ENCODE peak calls at places on chromosomes 3 and 15, in five cellular contexts. U is heart right ventricle; V is OCI-LY7; O is Jurkat, Clone E6-1; D is CD8-positive, alpha-beta memory T cell. S is an unnamed sample.

GRCh38 chr3:39000008-39000450 is 51.7 kb downstream of the SCN11A start:
- DNase-seq in D (no peak), U (no peak), O (peak), V (peak), S (no peak)

GRCh38 chr3:98613616-98614015 is 20.2 kb upstream of the CPOX start:
- DNase-seq in V (no peak), O (no peak), D (no peak), U (no peak), S (no peak)

GRCh38 chr3:16480861-16481569 is 32.5 kb downstream of the RFTN1 start:
- DNase-seq in O (no peak), U (no peak), V (peak), D (no peak), S (no peak)

GRCh38 chr15:100731259-100732156 is 129.1 kb downstream of the ASB7 start:
- DNase-seq in D (no peak), U (no peak), V (no peak), O (no peak), S (peak)

GRCh38 chr15:33453761-33454160 is 143.0 kb downstream of the RYR3 start:
- DNase-seq in D (no peak), O (no peak), V (no peak), U (no peak), S (no peak)

GRCh38 chr15:67142142-67143092 is 77.0 kb downstream of the SMAD3 start:
- DNase-seq in V (no peak), O (no peak), U (no peak), D (no peak), S (no peak)

GRCh38 chr3:175672119-175672689 is 813.1 kb downstream of the NAALADL2 start:
- DNase-seq in D (no peak), U (no peak), O (no peak), V (no peak), S (no peak)

GRCh38 chr15:77029166-77030041 is 34.5 kb downstream of the PSTPIP1 start:
- DNase-seq in V (no peak), U (no peak), D (peak), O (no peak), S (peak)

GRCh38 chr3:81554348-81554747 is 207.1 kb downstream of the GBE1 start:
- DNase-seq in O (peak), V (no peak), D (no peak), U (no peak), S (no peak)

GRCh38 chr15:27679621-27680521 is 419.2 kb downstream of the OCA2 start:
- DNase-seq in D (no peak), V (no peak), O (no peak), U (no peak), S (no peak)

GRCh38 chr3:116561529-116561928 is 116.2 kb upstream of the LSAMP start:
- DNase-seq in O (no peak), D (no peak), V (no peak), U (no peak), S (no peak)

GRCh38 chr3:192449036-192449435 is 278.3 kb downstream of the FGF12 start:
- DNase-seq in V (no peak), D (no peak), O (no peak), U (no peak), S (no peak)

GRCh38 chr3:177451940-177452484 is 254.7 kb upstream of the TBL1XR1 start:
- DNase-seq in D (no peak), V (no peak), O (no peak), U (no peak), S (no peak)

GRCh38 chr3:115321396-115321795 is 174.3 kb upstream of the ZBTB20 start:
- DNase-seq in U (no peak), O (no peak), V (no peak), D (no peak), S (no peak)

GRCh38 chr3:121414924-121415323 is 130.9 kb downstream of the POLQ start:
- DNase-seq in U (no peak), O (no peak), D (no peak), V (no peak), S (no peak)

GRCh38 chr15:98513428-98513991 is 134.8 kb upstream of the IGF1R start:
- DNase-seq in D (no peak), O (no peak), V (no peak), U (no peak), S (no peak)

GRCh38 chr3:43249405-43249804 is 36.9 kb upstream of the SNRK start:
- DNase-seq in V (no peak), D (no peak), U (no peak), O (no peak), S (no peak)

GRCh38 chr3:186102687-186103086 is 6.2 kb downstream of the ETV5 start:
- DNase-seq in D (no peak), O (no peak), V (no peak), U (no peak), S (peak)

GRCh38 chr15:70826634-70827033 is 27.3 kb downstream of the LARP6 start:
- DNase-seq in D (no peak), V (no peak), O (peak), U (no peak), S (no peak)

GRCh38 chr3:36525115-36525711 is 144.9 kb downstream of the STAC start:
- DNase-seq in U (no peak), O (no peak), V (no peak), D (no peak), S (no peak)

GRCh38 chr3:190512666-190513065 is 1.2 kb upstream of the IL1RAP start:
- DNase-seq in O (no peak), V (peak), D (no peak), U (no peak), S (no peak)

GRCh38 chr3:51727500-51727899 is 20.6 kb downstream of the GRM2 start:
- DNase-seq in U (no peak), O (no peak), V (no peak), D (no peak), S (no peak)

GRCh38 chr3:59027607-59028006 is 22.2 kb downstream of the CFAP20DC start:
- DNase-seq in O (peak), U (no peak), V (no peak), D (no peak), S (no peak)

GRCh38 chr15:41932939-41933725 is 39.2 kb downstream of the EHD4 start:
- DNase-seq in V (no peak), O (no peak), D (no peak), U (no peak), S (no peak)

GRCh38 chr3:170725285-170725731 is 139.4 kb upstream of the SLC7A14 start:
- DNase-seq in U (no peak), D (no peak), V (no peak), O (no peak), S (no peak)

GRCh38 chr15:74036271-74037170 is 42.0 kb downstream of the PML start:
- DNase-seq in O (no peak), D (no peak), V (peak), U (peak), S (no peak)

GRCh38 chr3:133895208-133896001 is at the start of gene RAB6B:
- DNase-seq in D (no peak), V (no peak), U (peak), O (peak), S (peak)

GRCh38 chr3:149471991-149472390 is 2.5 kb upstream of the TM4SF4 start:
- DNase-seq in U (no peak), V (no peak), O (no peak), D (no peak), S (no peak)
- H3K4me3 ChIP-seq in U (no peak), V (no peak), O (no peak), D (no peak), S (no peak)

GRCh38 chr3:125163739-125164601 is 48.6 kb downstream of the SLC12A8 start:
- DNase-seq in U (no peak), D (no peak), V (peak), O (no peak), S (no peak)
- H3K4me3 ChIP-seq in U (no peak), D (no peak), V (no peak), O (no peak), S (no peak)

GRCh38 chr15:80777137-80777536 is 2.0 kb upstream of the CEMIP start:
- DNase-seq in D (no peak), U (peak), O (no peak), V (no peak), S (no peak)

GRCh38 chr15:80777836-80778620 is 1.1 kb upstream of the CEMIP start:
- DNase-seq in O (no peak), V (no peak), U (no peak), D (no peak), S (no peak)

GRCh38 chr15:80779658-80780415 is 667 bp downstream of the CEMIP start:
- DNase-seq in U (no peak), O (no peak), D (no peak), V (no peak), S (no peak)

GRCh38 chr15:80778964-80779657 is at the start of gene CEMIP:
- DNase-seq in O (no peak), V (no peak), U (peak), D (no peak), S (peak)

GRCh38 chr15:80778621-80778963 is 578 bp upstream of the CEMIP start:
- DNase-seq in D (no peak), U (no peak), O (no peak), V (no peak), S (no peak)
- H3K4me3 ChIP-seq in D (no peak), U (peak), O (no peak), V (no peak), S (no peak)

GRCh38 chr3:136249593-136250225 is 431 bp upstream of the PCCB start:
- DNase-seq in V (peak), O (no peak), D (no peak), U (no peak), S (peak)

GRCh38 chr3:136249091-136249490 is 1.0 kb upstream of the PCCB start:
- DNase-seq in V (peak), O (no peak), D (no peak), U (no peak), S (no peak)

GRCh38 chr3:136250862-136251460 is 821 bp downstream of the PCCB start:
- DNase-seq in D (no peak), V (peak), U (peak), O (no peak), S (peak)

GRCh38 chr3:136250226-136250861 is at the start of gene PCCB:
- DNase-seq in D (peak), O (peak), U (peak), V (peak), S (peak)

GRCh38 chr3:136251511-136251910 is 1.4 kb downstream of the PCCB start:
- DNase-seq in O (no peak), V (peak), U (no peak), D (no peak), S (no peak)
- H3K4me3 ChIP-seq in O (peak), V (peak), U (no peak), D (peak), S (no peak)

DNA sequence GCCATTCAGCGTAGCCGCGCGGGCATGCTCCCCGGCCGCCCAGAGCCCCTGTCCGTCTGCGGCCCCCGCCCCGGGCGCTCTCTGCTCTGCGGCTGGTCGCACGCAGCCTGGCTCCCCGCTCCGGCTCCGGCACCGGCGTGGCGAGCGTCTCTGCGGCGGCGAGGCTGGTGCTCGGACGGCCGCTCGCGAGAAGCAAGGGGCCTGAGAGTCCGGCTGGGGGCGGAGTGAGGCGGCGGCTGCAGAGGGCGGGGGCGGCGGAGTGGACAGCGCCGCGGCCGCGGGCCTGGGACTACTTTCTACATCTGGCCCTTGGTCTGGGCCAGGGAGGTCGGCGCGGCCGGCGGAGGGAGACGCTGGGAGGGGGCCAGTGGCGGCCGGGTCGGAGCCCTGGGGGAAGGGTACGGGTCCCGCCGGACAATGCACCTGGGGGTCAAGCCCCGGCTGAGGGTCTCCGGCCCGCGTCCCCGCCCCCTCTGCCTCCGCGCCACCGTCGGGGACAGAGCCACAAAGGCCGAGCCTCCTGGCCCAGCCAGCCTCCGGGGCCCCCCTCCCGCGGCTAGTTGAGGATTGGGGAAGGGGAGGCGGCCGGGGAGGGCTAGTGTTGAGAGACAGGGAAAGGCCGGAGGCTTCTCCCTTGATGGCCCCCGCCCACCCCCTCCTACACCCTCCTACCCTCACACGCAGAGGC is at the start of gene PRTG:
- DNase-seq in D (no peak), U (peak), O (no peak), V (no peak), S (peak)
- H3K4me3 ChIP-seq in D (peak), U (peak), O (peak), V (peak), S (peak)

GRCh38 chr3:8987673-8988655 is 24.7 kb upstream of the RAD18 start:
- DNase-seq in O (peak), D (no peak), U (peak), V (peak), S (peak)
- H3K4me3 ChIP-seq in O (no peak), D (no peak), U (no peak), V (no peak), S (no peak)

GRCh38 chr3:30760737-30761136 is 133.7 kb downstream of the GADL1 start:
- DNase-seq in D (no peak), U (no peak), O (no peak), V (no peak), S (no peak)
- H3K4me3 ChIP-seq in D (no peak), U (no peak), O (no peak), V (no peak), S (no peak)

GRCh38 chr3:37863552-37863865 is 1.8 kb downstream of the CTDSPL start:
- DNase-seq in O (no peak), D (no peak), U (no peak), V (no peak), S (no peak)
- H3K4me3 ChIP-seq in O (no peak), D (no peak), U (no peak), V (no peak), S (no peak)

GRCh38 chr3:194481525-194482195 is 5.1 kb downstream of the ATP13A3 start:
- DNase-seq in O (no peak), D (no peak), U (no peak), V (no peak), S (no peak)
- H3K4me3 ChIP-seq in O (no peak), D (no peak), U (no peak), V (no peak), S (no peak)

GRCh38 chr15:78875107-78875914 is 2.6 kb downstream of the MORF4L1 start:
- DNase-seq in D (no peak), V (peak), O (no peak), U (no peak), S (no peak)
- H3K4me3 ChIP-seq in D (peak), V (peak), O (no peak), U (peak), S (peak)